ENCODE peak calls at places on chromosomes 12 and 14, in ten cellular contexts. N is BJ, Z is mesenchymal stem cell, S is uterus, T is transverse colon, E is H1, D is HFF-Myc, P is cardiac fibroblast, G is A549, H is brain microvascular endothelial cell. Y is an unnamed sample.

GRCh38 chr14:96741151-96741977 is 55.8 kb upstream of the VRK1 start:
- DNase-seq in N (no peak), Z (peak), S (peak), T (peak), E (peak), D (no peak), P (peak), G (peak), H (peak), Y (no peak)

GRCh38 chr12:115158816-115159215 is 474.8 kb upstream of the TBX3 start:
- DNase-seq in N (no peak), Z (no peak), S (no peak), T (no peak), E (no peak), D (no peak), P (no peak), G (no peak), H (no peak), Y (no peak)

GRCh38 chr12:121805171-121805687 is 1.4 kb downstream of the SETD1B start:
- DNase-seq in N (no peak), Z (peak), S (peak), T (no peak), E (no peak), D (no peak), P (peak), G (no peak), H (no peak), Y (no peak)

GRCh38 chr14:32354716-32355115 is 25.6 kb downstream of the AKAP6 start:
- DNase-seq in N (no peak), Z (no peak), S (no peak), T (no peak), E (no peak), D (no peak), P (no peak), G (no peak), H (no peak), Y (no peak)

GRCh38 chr12:123471374-123472068 is 13.6 kb downstream of the SNRNP35 start:
- DNase-seq in N (no peak), Z (peak), S (no peak), T (no peak), E (no peak), D (peak), P (peak), G (peak), H (peak), Y (no peak)

GRCh38 chr14:59020382-59020781 is 168.1 kb upstream of the DAAM1 start:
- DNase-seq in N (no peak), Z (peak), S (no peak), T (no peak), E (no peak), D (no peak), P (peak), G (no peak), H (peak), Y (no peak)

GRCh38 chr12:117459229-117459628 is 97.8 kb upstream of the NOS1 start:
- DNase-seq in N (no peak), Z (no peak), S (no peak), T (no peak), E (no peak), D (no peak), P (no peak), G (no peak), H (no peak), Y (no peak)

GRCh38 chr12:56941299-56942017 is 7.2 kb upstream of the SDR9C7 start:
- DNase-seq in N (peak), Z (peak), S (peak), T (no peak), E (peak), D (peak), P (peak), G (peak), H (peak), Y (no peak)

GRCh38 chr14:96108911-96109310 is 69.7 kb downstream of the C14orf132 start:
- DNase-seq in N (no peak), Z (no peak), S (no peak), T (no peak), E (no peak), D (no peak), P (no peak), G (no peak), H (no peak), Y (no peak)

GRCh38 chr14:33979613-33980276 is 28.9 kb upstream of the EGLN3 start:
- DNase-seq in N (no peak), Z (no peak), S (no peak), T (no peak), E (no peak), D (no peak), P (no peak), G (no peak), H (no peak), Y (no peak)

GRCh38 chr12:13008741-13009380 is 8.8 kb upstream of the HEBP1 start:
- DNase-seq in N (no peak), Z (peak), S (no peak), T (no peak), E (no peak), D (no peak), P (no peak), G (no peak), H (no peak), Y (no peak)

GRCh38 chr12:105264771-105265170 is 28.8 kb upstream of the APPL2 start:
- DNase-seq in N (no peak), Z (no peak), S (no peak), T (no peak), E (no peak), D (no peak), P (no peak), G (no peak), H (no peak), Y (no peak)

DNA sequence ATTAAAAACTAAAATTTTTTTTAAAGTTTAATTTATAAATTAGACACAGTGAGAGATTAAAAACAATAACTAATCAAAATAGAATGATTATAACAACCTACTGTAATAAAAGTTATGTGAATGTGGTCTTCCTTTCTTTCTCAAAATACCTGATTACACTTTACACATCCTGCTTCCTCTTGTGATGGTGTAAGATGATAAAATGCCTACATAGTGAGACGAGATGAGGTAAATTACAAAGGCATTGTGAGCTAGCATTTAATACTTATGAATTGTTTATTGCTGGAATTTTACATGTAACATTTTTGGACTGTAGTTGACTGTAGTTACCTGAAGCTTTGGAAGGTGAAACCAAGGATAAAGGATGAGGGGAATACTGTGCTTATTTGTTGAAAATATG is 94.2 kb upstream of the CLEC14A start:
- DNase-seq in N (no peak), Z (no peak), S (no peak), T (no peak), E (no peak), D (no peak), P (no peak), G (no peak), H (no peak), Y (no peak)
- H3K4me3 ChIP-seq in N (no peak), Z (no peak), S (no peak), T (no peak), E (no peak), D (no peak), P (no peak), G (no peak), H (no peak), Y (no peak)

GRCh38 chr12:48786591-48787544 is 2.0 kb downstream of the ADCY6 start:
- DNase-seq in N (no peak), Z (no peak), S (peak), T (no peak), E (no peak), D (no peak), P (peak), G (no peak), H (no peak), Y (no peak)
- H3K4me3 ChIP-seq in N (peak), Z (no peak), S (peak), T (peak), E (no peak), D (peak), P (peak), G (peak), H (peak), Y (no peak)

GRCh38 chr12:34124608-34125007 is 102.3 kb downstream of the ALG10 start:
- DNase-seq in N (no peak), Z (no peak), S (no peak), T (no peak), E (no peak), D (no peak), P (no peak), G (no peak), H (no peak), Y (no peak)

GRCh38 chr12:34121360-34121759 is 99.1 kb downstream of the ALG10 start:
- DNase-seq in N (no peak), Z (no peak), S (no peak), T (no peak), E (no peak), D (no peak), P (no peak), G (no peak), H (no peak), Y (no peak)

GRCh38 chr12:34126805-34127204 is 104.5 kb downstream of the ALG10 start:
- DNase-seq in N (no peak), Z (no peak), S (no peak), T (no peak), E (no peak), D (no peak), P (no peak), G (no peak), H (no peak), Y (no peak)

DNA sequence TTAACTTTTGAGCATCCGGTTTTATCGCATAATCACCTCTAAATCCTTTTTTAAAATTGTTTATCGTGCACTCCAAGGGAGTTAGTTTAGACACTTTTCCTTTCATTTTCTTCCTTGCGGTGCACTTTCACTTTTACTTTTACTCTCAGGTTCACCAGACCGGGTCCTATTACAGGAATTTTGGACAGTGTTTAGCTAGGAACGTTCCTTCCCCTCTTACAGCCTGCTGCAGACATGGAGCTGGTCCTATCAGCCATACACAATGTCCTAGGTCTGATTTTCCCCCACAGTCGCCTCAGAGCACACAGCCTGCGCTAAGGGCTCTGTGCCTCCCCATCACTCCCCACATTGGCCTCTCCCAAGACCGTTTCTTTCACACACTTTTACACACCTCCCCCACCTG is 103.9 kb downstream of the ALG10 start:
- DNase-seq in N (no peak), Z (no peak), S (no peak), T (no peak), E (no peak), D (no peak), P (no peak), G (no peak), H (no peak), Y (no peak)
- H3K4me3 ChIP-seq in N (no peak), Z (no peak), S (no peak), T (peak), E (no peak), D (no peak), P (no peak), G (no peak), H (no peak), Y (peak)

DNA sequence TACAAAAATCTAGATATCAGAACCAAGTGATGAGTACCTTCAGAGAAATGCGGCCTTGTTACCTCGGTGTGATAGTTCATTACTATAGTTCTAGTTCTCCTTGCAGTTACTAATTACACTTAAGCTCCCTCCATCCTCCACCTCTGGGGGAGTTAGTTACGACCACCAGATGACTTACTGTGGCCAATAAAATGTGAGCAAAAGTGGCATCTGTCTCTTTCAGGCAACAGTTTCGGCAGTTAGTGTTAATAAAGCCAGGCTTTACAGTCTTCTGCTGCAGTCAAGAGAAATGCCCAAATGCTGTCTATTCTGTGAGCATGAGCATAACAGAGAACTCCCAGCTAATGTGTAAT is 6.0 kb downstream of the TXNDC16 start:
- DNase-seq in N (no peak), Z (no peak), S (no peak), T (no peak), E (no peak), D (no peak), P (no peak), G (no peak), H (no peak), Y (no peak)
- H3K4me3 ChIP-seq in N (no peak), Z (no peak), S (no peak), T (no peak), E (no peak), D (no peak), P (no peak), G (no peak), H (no peak), Y (no peak)

DNA sequence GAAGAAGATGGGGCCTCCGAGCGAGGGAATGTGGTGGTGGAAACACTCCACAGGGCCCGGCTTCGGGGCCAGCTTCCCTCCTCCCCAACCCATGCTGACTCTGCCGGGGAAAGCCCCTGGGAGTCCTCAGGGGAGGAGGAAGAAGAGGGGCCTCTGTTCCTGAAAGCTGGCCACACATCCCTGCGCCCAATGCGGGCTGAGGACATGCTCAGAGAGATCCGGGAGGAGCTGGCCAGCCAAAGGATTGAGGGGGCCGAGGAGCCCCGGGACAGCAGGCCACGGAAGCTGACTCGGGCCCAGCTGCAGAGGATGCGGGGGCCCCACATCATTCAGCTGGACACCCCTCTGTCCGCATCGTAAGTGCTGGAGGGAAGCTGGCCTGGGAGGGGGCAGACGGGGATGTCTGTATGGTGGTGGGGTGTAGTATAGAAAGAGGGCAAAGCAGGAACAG is 14.3 kb downstream of the TNFRSF1A start:
- DNase-seq in N (no peak), Z (no peak), S (peak), T (no peak), E (no peak), D (no peak), P (peak), G (no peak), H (no peak), Y (no peak)
- H3K4me3 ChIP-seq in N (no peak), Z (no peak), S (no peak), T (no peak), E (no peak), D (no peak), P (no peak), G (no peak), H (no peak), Y (no peak)

GRCh38 chr12:75982974-75983660 is 48.5 kb downstream of the PHLDA1 start:
- DNase-seq in N (no peak), Z (peak), S (no peak), T (no peak), E (no peak), D (no peak), P (peak), G (no peak), H (no peak), Y (no peak)
- H3K4me3 ChIP-seq in N (no peak), Z (no peak), S (no peak), T (peak), E (no peak), D (no peak), P (peak), G (peak), H (peak), Y (peak)

GRCh38 chr12:2039034-2039433 is 13.8 kb upstream of the CACNA1C start:
- DNase-seq in N (no peak), Z (no peak), S (no peak), T (no peak), E (no peak), D (no peak), P (no peak), G (no peak), H (no peak), Y (no peak)

GRCh38 chr12:2035421-2036080 is 17.2 kb upstream of the CACNA1C start:
- DNase-seq in N (no peak), Z (no peak), S (no peak), T (no peak), E (no peak), D (no peak), P (no peak), G (no peak), H (no peak), Y (no peak)

DNA sequence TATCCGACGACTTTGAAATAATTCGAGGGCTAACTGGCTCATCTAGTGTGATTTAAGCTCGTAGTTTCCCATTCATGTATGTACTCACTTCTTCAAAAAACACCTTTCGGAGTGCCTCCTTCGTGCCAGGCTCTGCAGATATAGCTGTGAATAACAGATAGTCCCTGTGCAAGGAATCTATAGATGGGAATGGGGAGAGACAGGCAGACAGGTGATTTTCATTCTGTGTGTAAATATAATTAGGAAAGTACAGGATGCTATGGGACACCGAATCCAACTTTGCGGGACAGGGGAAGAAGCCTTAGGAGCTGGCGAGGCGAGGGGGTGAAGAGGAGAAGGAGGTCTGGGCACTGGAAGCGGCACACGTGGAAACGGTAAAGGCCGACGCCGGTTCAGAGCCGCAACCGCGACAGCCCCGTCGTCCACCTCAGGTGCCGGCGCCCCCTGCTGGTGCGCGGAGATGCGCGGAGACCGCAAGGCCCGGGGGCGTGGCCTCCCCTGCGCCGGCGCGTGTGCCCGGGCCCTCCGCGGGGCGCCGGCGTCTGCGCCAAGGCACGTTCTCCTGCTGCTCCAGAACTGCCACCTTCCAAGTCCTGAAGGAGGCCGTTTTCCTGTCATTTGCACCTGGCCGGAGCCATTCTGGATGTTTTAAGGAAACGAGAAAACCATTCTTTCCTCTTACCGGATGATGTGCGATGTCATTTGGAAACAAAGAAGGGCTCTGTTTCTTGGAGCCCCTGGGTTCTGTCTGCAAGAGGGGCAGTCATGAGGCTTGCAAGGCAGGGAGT is 18.0 kb upstream of the CACNA1C start:
- DNase-seq in N (no peak), Z (peak), S (peak), T (peak), E (peak), D (no peak), P (peak), G (peak), H (peak), Y (peak)
- H3K4me3 ChIP-seq in N (peak), Z (peak), S (peak), T (peak), E (peak), D (peak), P (peak), G (peak), H (peak), Y (peak)

GRCh38 chr14:81170829-81171195 is 49.9 kb downstream of the GTF2A1 start:
- DNase-seq in N (no peak), Z (no peak), S (no peak), T (no peak), E (no peak), D (no peak), P (no peak), G (no peak), H (no peak), Y (no peak)
- H3K4me3 ChIP-seq in N (no peak), Z (no peak), S (no peak), T (peak), E (no peak), D (peak), P (no peak), G (no peak), H (no peak), Y (peak)

GRCh38 chr12:46557539-46558373 is 185.2 kb upstream of the SLC38A2 start:
- DNase-seq in N (peak), Z (peak), S (no peak), T (no peak), E (no peak), D (no peak), P (peak), G (no peak), H (no peak), Y (no peak)

GRCh38 chr12:46555379-46555778 is 182.8 kb upstream of the SLC38A2 start:
- DNase-seq in N (peak), Z (peak), S (no peak), T (no peak), E (no peak), D (no peak), P (peak), G (no peak), H (peak), Y (no peak)

GRCh38 chr12:46556820-46557524 is 184.4 kb upstream of the SLC38A2 start:
- DNase-seq in N (peak), Z (peak), S (no peak), T (no peak), E (no peak), D (no peak), P (peak), G (peak), H (peak), Y (no peak)

GRCh38 chr12:46554461-46554860 is 181.9 kb upstream of the SLC38A2 start:
- DNase-seq in N (no peak), Z (no peak), S (no peak), T (no peak), E (no peak), D (no peak), P (no peak), G (no peak), H (no peak), Y (no peak)

GRCh38 chr12:46556105-46556559 is 183.6 kb upstream of the SLC38A2 start:
- DNase-seq in N (peak), Z (peak), S (no peak), T (no peak), E (no peak), D (peak), P (peak), G (peak), H (peak), Y (no peak)
- H3K4me3 ChIP-seq in N (no peak), Z (no peak), S (no peak), T (no peak), E (no peak), D (no peak), P (no peak), G (no peak), H (no peak), Y (no peak)

GRCh38 chr12:52084491-52085231 is 5.2 kb downstream of the SMIM41 start:
- DNase-seq in N (no peak), Z (no peak), S (no peak), T (no peak), E (no peak), D (no peak), P (no peak), G (no peak), H (no peak), Y (no peak)

GRCh38 chr12:52082668-52082987 is 3.1 kb downstream of the SMIM41 start:
- DNase-seq in N (no peak), Z (no peak), S (no peak), T (no peak), E (no peak), D (no peak), P (no peak), G (no peak), H (no peak), Y (no peak)

GRCh38 chr12:52083638-52083996 is 4.1 kb downstream of the SMIM41 start:
- DNase-seq in N (no peak), Z (no peak), S (no peak), T (no peak), E (no peak), D (no peak), P (no peak), G (no peak), H (no peak), Y (no peak)

GRCh38 chr12:52082026-52082667 is 2.6 kb downstream of the SMIM41 start:
- DNase-seq in N (no peak), Z (peak), S (peak), T (no peak), E (no peak), D (no peak), P (no peak), G (no peak), H (no peak), Y (no peak)

DNA sequence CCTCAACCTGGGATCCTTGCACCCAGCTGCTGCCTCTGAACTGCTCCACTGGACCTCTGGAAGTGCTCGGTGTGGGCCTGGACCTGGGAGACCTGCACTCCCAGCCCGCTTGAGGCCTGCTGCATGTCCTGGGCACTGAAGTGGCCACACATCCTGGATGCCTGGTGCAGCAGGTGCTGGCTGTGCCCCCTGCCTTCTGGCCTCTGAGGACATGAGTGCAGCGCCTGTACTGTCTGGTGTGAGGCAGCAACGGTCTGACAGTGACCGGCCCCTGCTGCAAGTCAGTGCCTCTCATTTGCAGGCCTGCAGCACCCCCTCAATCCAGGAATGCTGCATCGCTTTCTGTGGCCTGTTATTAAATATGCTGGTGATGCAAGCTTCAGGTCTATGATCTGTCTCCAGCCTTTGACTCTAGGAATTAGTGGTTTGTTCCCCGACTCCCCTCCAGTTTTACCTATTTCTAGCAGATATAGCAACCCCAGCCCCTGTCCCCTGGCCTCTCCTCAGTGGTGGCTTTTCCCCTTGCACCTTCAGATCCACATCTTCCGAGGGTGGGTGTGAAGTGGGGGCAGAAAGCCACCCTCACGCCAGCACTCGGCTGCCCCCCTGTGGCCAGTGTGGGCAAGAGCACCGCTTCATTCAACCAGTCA is 3.6 kb downstream of the SMIM41 start:
- DNase-seq in N (no peak), Z (peak), S (peak), T (peak), E (peak), D (no peak), P (peak), G (peak), H (peak), Y (no peak)
- H3K4me3 ChIP-seq in N (no peak), Z (no peak), S (no peak), T (no peak), E (no peak), D (no peak), P (no peak), G (no peak), H (no peak), Y (no peak)